ENCODE peak calls at places on chromosomes 6 and 20, in six cellular contexts. W is AG09309; Y is upper lobe of right lung; M is T-helper 2 cell treated with Interferon-gamma antibody and Interleukin-4, amounts not matched to agents 5 μg/mL and 100 μg/mL, for 36 hours; B is RPMI7951; J is EL. H is an unnamed sample.
A peak's percentile ranks its signal among the peaks of the same experiment; 100 is the strongest.

GRCh38 chr6:104952911-104953409 is 3.9 kb upstream of the LIN28B start:
- DNase-seq in W (no peak), Y (no peak), M (no peak), B (no peak), J (no peak), H (no peak)

GRCh38 chr20:58853976-58854637 is 1.6 kb downstream of the GNAS start:
- DNase-seq in W (no peak), Y (no peak), M (no peak), B (no peak), J (no peak), H (no peak)

GRCh38 chr20:54084727-54085368 is 14.5 kb upstream of the BCAS1 start:
- DNase-seq in W (no peak), Y (no peak), M (no peak), B (peak; percentile 86), J (peak; percentile 21), H (no peak)

GRCh38 chr6:158042245-158042798 is 60.7 kb downstream of the SYNJ2 start:
- DNase-seq in W (no peak), Y (peak; percentile 51), M (no peak), B (peak; percentile 96), J (peak; percentile 91), H (peak; percentile 90)

GRCh38 chr6:43885399-43886066 is 115.5 kb downstream of the VEGFA start:
- DNase-seq in W (no peak), Y (peak; percentile 17), M (no peak), B (no peak), J (no peak), H (no peak)

GRCh38 chr6:6723792-6724318 is 135.3 kb downstream of the LY86 start:
- DNase-seq in W (no peak), Y (no peak), M (no peak), B (no peak), J (no peak), H (no peak)

GRCh38 chr20:44089987-44090674 is 96.9 kb downstream of the JPH2 start:
- DNase-seq in W (no peak), Y (no peak), M (no peak), B (peak; percentile 91), J (peak; percentile 62), H (no peak)

GRCh38 chr20:2118783-2119182 is 17.2 kb downstream of the STK35 start:
- DNase-seq in W (no peak), Y (no peak), M (peak; percentile 12), B (no peak), J (no peak), H (no peak)

GRCh38 chr6:13261464-13261994 is 66.8 kb downstream of the TBC1D7 start:
- DNase-seq in W (no peak), Y (no peak), M (no peak), B (no peak), J (no peak), H (no peak)

GRCh38 chr20:17835941-17836861 is 132.4 kb downstream of the SNX5 start:
- DNase-seq in W (peak; percentile 88), Y (no peak), M (no peak), B (peak; percentile 75), J (peak; percentile 77), H (peak; percentile 96)

GRCh38 chr6:75563032-75563431 is 38.6 kb upstream of the SENP6 start:
- DNase-seq in W (no peak), Y (no peak), M (no peak), B (peak; percentile 45), J (peak; percentile 48), H (no peak)

GRCh38 chr6:127185410-127185809 is 66.9 kb downstream of the RSPO3 start:
- DNase-seq in W (no peak), Y (no peak), M (no peak), B (no peak), J (no peak), H (no peak)

H was measured in posterior vena cava.